ENCODE peak calls at places on chromosomes 1 and 21, in four cellular contexts. H, B, V and Y are unnamed samples.

GRCh38 chr1:13808729-13809131 is 108.7 kb downstream of the PRDM2 start:
- DNase-seq in H (peak; percentile 70), B (peak; percentile 61), V (no peak), Y (no peak)

GRCh38 chr1:21939650-21940374 is 2.7 kb upstream of the HSPG2 start:
- DNase-seq in H (peak; percentile 92), B (peak; percentile 96), V (no peak), Y (peak; percentile 79)

GRCh38 chr1:109787845-109788605 is 24.3 kb upstream of the EPS8L3 start:
- DNase-seq in H (peak; percentile 11), B (peak; percentile 56), V (peak; percentile 43), Y (no peak)

GRCh38 chr1:37474697-37475379 is 458 bp downstream of the ZC3H12A start:
- DNase-seq in H (peak; percentile 48), B (no peak), V (no peak), Y (no peak)

GRCh38 chr1:60942896-60943633 is 139.3 kb upstream of the NFIA start:
- DNase-seq in H (no peak), B (no peak), V (peak; percentile 74), Y (no peak)

GRCh38 chr1:186175588-186175987 is 199.5 kb downstream of the TPR start:
- DNase-seq in H (no peak), B (no peak), V (no peak), Y (no peak)

GRCh38 chr1:224106568-224107281 is 7.2 kb upstream of the FBXO28 start:
- DNase-seq in H (no peak), B (no peak), V (peak; percentile 73), Y (no peak)

GRCh38 chr1:240503558-240503957 is 108.4 kb downstream of the GREM2 start:
- DNase-seq in H (no peak), B (no peak), V (no peak), Y (no peak)

GRCh38 chr21:42063578-42064521 is 7.3 kb upstream of the UMODL1 start:
- DNase-seq in H (peak; percentile 74), B (no peak), V (no peak), Y (peak; percentile 44)

GRCh38 chr21:42636931-42637601 is 16.4 kb upstream of the PDE9A start:
- DNase-seq in H (no peak), B (no peak), V (no peak), Y (no peak)

GRCh38 chr1:32992489-32993214 is 28.0 kb upstream of the RNF19B start:
- DNase-seq in H (peak; percentile 88), B (peak; percentile 90), V (peak; percentile 97), Y (peak; percentile 89)

GRCh38 chr1:156295391-156295947 is at the start of gene GLMP:
- DNase-seq in H (peak; percentile 63), B (peak; percentile 83), V (peak; percentile 81), Y (peak; percentile 68)

GRCh38 chr1:55694297-55694696 is 479.1 kb upstream of the USP24 start:
- DNase-seq in H (peak; percentile 32), B (no peak), V (no peak), Y (no peak)

GRCh38 chr1:229023651-229024295 is 247.1 kb upstream of the RAB4A start:
- DNase-seq in H (peak; percentile 56), B (no peak), V (peak; percentile 34), Y (no peak)

GRCh38 chr21:24200052-24200451 is 1407.2 kb downstream of the MRPL39 start:
- DNase-seq in H (no peak), B (no peak), V (no peak), Y (no peak)

GRCh38 chr1:209439828-209440227 is 143.7 kb upstream of the CAMK1G start:
- DNase-seq in H (no peak), B (no peak), V (no peak), Y (no peak)

GRCh38 chr21:29557200-29557599 is 258.5 kb downstream of the BACH1 start:
- DNase-seq in H (no peak), B (no peak), V (no peak), Y (no peak)

GRCh38 chr21:32921632-32922230 is 104.0 kb upstream of the OLIG2 start:
- DNase-seq in H (no peak), B (no peak), V (peak; percentile 86), Y (no peak)

GRCh38 chr21:32929633-32930038 is 96.1 kb upstream of the OLIG2 start:
- DNase-seq in H (no peak), B (no peak), V (no peak), Y (no peak)

GRCh38 chr21:32920474-32920873 is 105.3 kb upstream of the OLIG2 start:
- DNase-seq in H (no peak), B (no peak), V (peak; percentile 49), Y (no peak)

GRCh38 chr21:32930673-32931072 is 95.1 kb upstream of the OLIG2 start:
- DNase-seq in H (no peak), B (no peak), V (no peak), Y (no peak)

DNA sequence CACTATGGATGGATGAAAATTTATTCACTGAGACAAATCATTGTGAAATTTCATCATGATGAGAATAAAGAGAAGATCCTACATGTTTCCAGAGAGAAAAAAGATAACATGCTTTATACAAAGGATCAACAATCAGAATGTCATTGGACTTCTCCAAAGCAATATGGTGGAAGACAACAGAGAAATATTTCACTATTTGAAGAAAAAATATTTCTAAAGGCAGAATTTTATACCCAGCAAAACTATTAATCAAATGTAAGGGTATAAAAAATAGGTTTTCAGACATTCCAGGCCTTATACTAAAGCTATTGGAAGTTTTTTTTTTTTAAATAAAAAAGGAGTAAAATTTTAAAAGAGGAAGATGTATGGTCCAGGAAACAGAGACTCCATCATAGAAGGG is 100.6 kb upstream of the OLIG2 start:
- DNase-seq in H (no peak), B (no peak), V (no peak), Y (no peak)
- H3K9me3 ChIP-seq in H (no peaks in the 10 kb centered on the region), B (peaks cover 10% of the 10 kb centered on the region), V (peaks cover 8% of the 10 kb centered on the region), Y (peaks cover 5% of the 10 kb centered on the region)

GRCh38 chr1:152148991-152149390 is 10.0 kb downstream of the RPTN start:
- DNase-seq in H (no peak), B (no peak), V (no peak), Y (no peak)
- H3K9me3 ChIP-seq in H (peaks cover 11% of the 10 kb centered on the region), B (peaks cover 14% of the 10 kb centered on the region), V (peaks cover 62% of the 10 kb centered on the region), Y (peaks cover 10% of the 10 kb centered on the region)

GRCh38 chr21:27246741-27247140 is 279.9 kb upstream of the ADAMTS5 start:
- DNase-seq in H (no peak), B (no peak), V (no peak), Y (no peak)

GRCh38 chr21:27244796-27245195 is 277.9 kb upstream of the ADAMTS5 start:
- DNase-seq in H (no peak), B (no peak), V (no peak), Y (no peak)

GRCh38 chr21:27244356-27244755 is 277.5 kb upstream of the ADAMTS5 start:
- DNase-seq in H (no peak), B (no peak), V (no peak), Y (no peak)

GRCh38 chr21:27240901-27241300 is 274.0 kb upstream of the ADAMTS5 start:
- DNase-seq in H (no peak), B (no peak), V (no peak), Y (no peak)
- H3K9me3 ChIP-seq in H (no peaks in the 10 kb centered on the region), B (no peaks in the 10 kb centered on the region), V (no peaks in the 10 kb centered on the region), Y (no peaks in the 10 kb centered on the region)

DNA sequence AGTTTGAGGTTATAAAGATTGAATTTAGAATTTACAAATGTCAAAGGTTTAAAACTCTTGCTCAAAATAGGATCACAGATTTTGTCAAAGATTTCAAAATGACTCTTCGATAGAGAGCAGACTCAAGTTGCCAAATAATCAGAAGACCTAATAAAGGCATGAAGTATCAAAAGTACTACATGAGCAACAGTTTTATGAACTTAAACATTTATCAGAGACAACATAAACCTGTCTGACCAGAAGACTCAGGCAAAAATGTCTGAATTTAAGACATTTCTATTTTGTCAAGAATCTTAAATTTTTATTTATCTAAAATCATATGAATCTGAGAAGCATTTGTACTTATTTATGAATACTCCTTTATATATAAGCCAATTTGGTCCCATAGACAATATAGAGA is 330.9 kb downstream of the PTPRU start:
- DNase-seq in H (no peak), B (no peak), V (no peak), Y (no peak)
- H3K9me3 ChIP-seq in H (peaks cover 14% of the 10 kb centered on the region), B (peaks cover 28% of the 10 kb centered on the region), V (peaks cover 45% of the 10 kb centered on the region), Y (peaks cover 13% of the 10 kb centered on the region)

DNA sequence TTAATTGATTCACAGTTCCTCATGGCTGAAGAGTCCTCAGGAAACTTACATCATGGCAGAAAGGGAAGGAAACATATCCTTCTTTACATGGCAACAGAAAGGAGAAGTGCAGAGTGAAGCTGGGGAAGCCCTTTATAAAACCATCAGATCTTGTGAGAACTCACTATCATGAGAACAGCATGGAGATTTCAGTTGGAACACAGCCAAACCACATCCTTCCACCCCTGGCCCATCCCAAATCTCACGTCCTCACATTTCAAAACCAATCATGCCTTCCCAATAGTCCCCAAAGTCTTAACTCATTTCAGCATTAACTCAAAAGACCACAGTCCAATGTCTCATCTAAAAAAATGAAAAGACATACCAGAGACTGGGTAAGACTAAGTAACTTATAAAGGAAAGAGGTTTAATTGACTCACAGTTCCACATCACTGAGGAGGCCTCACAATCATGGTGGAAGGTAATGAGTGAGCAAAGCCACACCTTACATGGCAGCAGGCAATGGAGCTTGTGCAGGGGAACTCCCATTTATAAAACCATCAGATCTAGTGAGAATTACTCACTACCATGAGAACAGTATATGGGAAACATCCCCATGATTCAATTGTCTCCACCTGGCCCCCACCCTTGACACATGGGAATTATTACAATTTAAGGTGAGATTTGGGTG is 105.2 kb downstream of the MRPL39 start:
- DNase-seq in H (peak; percentile 18), B (no peak), V (no peak), Y (no peak)
- H3K9me3 ChIP-seq in H (no peaks in the 10 kb centered on the region), B (no peaks in the 10 kb centered on the region), V (no peaks in the 10 kb centered on the region), Y (no peaks in the 10 kb centered on the region)

DNA sequence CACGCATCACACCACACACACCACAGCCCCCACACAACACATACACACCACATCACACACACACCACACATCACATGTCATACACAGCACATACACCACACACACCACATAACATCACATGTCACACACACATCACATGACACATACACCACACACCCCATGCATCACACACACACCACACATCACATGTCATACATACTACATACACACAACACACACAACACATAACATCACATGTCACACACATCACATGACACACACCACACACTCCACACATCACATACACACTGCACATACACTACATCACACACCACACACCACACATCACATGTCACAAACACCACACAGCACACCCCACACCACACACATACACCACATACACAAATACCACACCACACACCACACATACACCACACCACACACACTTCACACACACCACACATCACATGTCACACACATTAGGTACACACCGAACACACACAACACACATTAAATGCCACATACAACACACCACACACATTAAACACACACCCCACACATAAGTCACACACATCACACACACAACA is 1.8 kb downstream of the LYPD8 start:
- DNase-seq in H (no peak), B (no peak), V (no peak), Y (no peak)
- H3K9me3 ChIP-seq in H (no peaks in the 10 kb centered on the region), B (no peaks in the 10 kb centered on the region), V (peaks cover 74% of the 10 kb centered on the region), Y (no peaks in the 10 kb centered on the region)